ENCODE peak calls at places on chromosomes 6 and 20, in eight cellular contexts. L is right lobe of liver; G is WTC11; Z is heart left ventricle; O is A172; P is pancreas; W is ELR; B is stimulated activated naive B cell treated with anti-CD40 and anti-IgM and Interleukin-4, amounts not matched to agents 10 μg/mL and 1 μg/mL and 100 μg/mL, for 72 hours. Q is an unnamed sample.
A peak's percentile ranks its signal among the peaks of the same experiment; 100 is the strongest.

GRCh38 chr6:16494781-16495180 is 256.4 kb downstream of the GMPR start:
- DNase-seq in O (peak; percentile 6), L (no peak), P (no peak), G (no peak), Z (no peak), W (peak; percentile 27), B (peak; percentile 74), Q (no peak)

GRCh38 chr6:68237205-68237604 is 397.9 kb upstream of the ADGRB3 start:
- DNase-seq in L (no peak), G (no peak), Z (no peak), O (no peak), P (no peak), W (no peak), B (no peak), Q (no peak)

GRCh38 chr6:164109770-164110140 is 695.2 kb downstream of the QKI start:
- DNase-seq in P (no peak), B (no peak), O (no peak), L (peak; percentile 81), W (peak; percentile 35), G (peak; percentile 49), Z (peak; percentile 62), Q (no peak)

GRCh38 chr20:38804682-38805501 is 605 bp upstream of the PPP1R16B start:
- DNase-seq in G (peak; percentile 48), P (no peak), B (peak; percentile 75), L (no peak), W (no peak), Z (peak; percentile 30), O (no peak), Q (peak; percentile 55)

GRCh38 chr6:143784316-143784715 is 58.8 kb upstream of the LTV1 start:
- DNase-seq in B (no peak), L (no peak), O (no peak), Z (no peak), W (no peak), P (no peak), G (no peak), Q (no peak)

GRCh38 chr6:157741889-157742615 is 81.0 kb upstream of the SNX9 start:
- DNase-seq in O (no peak), P (no peak), L (no peak), G (no peak), B (no peak), Z (peak; percentile 46), W (no peak), Q (no peak)

GRCh38 chr20:1871807-1872455 is 23.3 kb upstream of the SIRPA start:
- DNase-seq in B (peak; percentile 83), O (peak; percentile 27), W (no peak), G (no peak), P (no peak), Z (no peak), L (no peak), Q (no peak)

GRCh38 chr6:164322533-164322932 is 908.0 kb downstream of the QKI start:
- DNase-seq in P (no peak), L (no peak), Z (no peak), G (no peak), B (no peak), W (peak; percentile 24), O (peak; percentile 50), Q (no peak)

GRCh38 chr6:161204866-161205557 is 68.8 kb downstream of the AGPAT4 start:
- DNase-seq in B (no peak), G (no peak), P (no peak), O (no peak), Z (no peak), L (no peak), W (no peak), Q (no peak)

GRCh38 chr6:153074761-153075160 is 56.3 kb downstream of the RGS17 start:
- DNase-seq in G (no peak), O (no peak), L (no peak), P (no peak), W (no peak), Z (no peak), B (no peak), Q (no peak)

Q was measured in mucosa of descending colon.